ENCODE peak calls at places on chromosomes 7 and 10, in seven cellular contexts. H is hepatocyte, J is heart right ventricle, Q is ovary, X is H1, C is adipocyte, D is AG04450. O is an unnamed sample.

GRCh38 chr10:18313146-18313542 is 172.9 kb downstream of the CACNB2 start:
- DNase-seq in D (no peak), Q (no peak), H (no peak), C (no peak), X (no peak), J (no peak), O (no peak)

GRCh38 chr10:47414752-47415519 is 30.8 kb upstream of the ZNF488 start:
- DNase-seq in Q (no peak), H (no peak), X (no peak), C (no peak), D (no peak), J (no peak), O (no peak)

GRCh38 chr10:88523739-88524400 is 59.2 kb downstream of the RNLS start:
- DNase-seq in Q (no peak), X (no peak), D (no peak), H (no peak), J (no peak), C (no peak), O (no peak)

GRCh38 chr7:77428777-77429231 is 12.7 kb upstream of the GSAP start:
- DNase-seq in X (no peak), H (no peak), C (no peak), D (no peak), J (peak; percentile 21), Q (no peak), O (no peak)

GRCh38 chr7:1931248-1931950 is 261.3 kb downstream of the ELFN1 start:
- DNase-seq in H (no peak), D (no peak), X (no peak), Q (no peak), C (peak; percentile 14), J (no peak), O (no peak)

GRCh38 chr10:3886666-3887251 is 101.8 kb upstream of the KLF6 start:
- DNase-seq in J (no peak), Q (peak; percentile 37), X (no peak), D (peak; percentile 78), H (peak; percentile 79), C (peak; percentile 90), O (no peak)

GRCh38 chr7:27238979-27239779 is 3.4 kb upstream of the EVX1 start:
- DNase-seq in Q (no peak), H (peak; percentile 39), X (no peak), D (no peak), C (peak; percentile 11), J (no peak), O (no peak)

GRCh38 chr7:4603843-4604231 is 78.3 kb upstream of the FOXK1 start:
- DNase-seq in C (no peak), Q (no peak), J (no peak), D (no peak), H (no peak), X (no peak), O (no peak)

GRCh38 chr7:98178321-98178720 is 32.9 kb upstream of the BHLHA15 start:
- DNase-seq in Q (no peak), D (no peak), H (no peak), C (no peak), X (no peak), J (peak; percentile 69), O (peak; percentile 82)

GRCh38 chr10:43078986-43079273 is 2.1 kb downstream of the RET start:
- DNase-seq in X (peak; percentile 33), C (peak; percentile 43), H (peak; percentile 32), J (peak; percentile 63), D (no peak), Q (no peak), O (no peak)

GRCh38 chr10:112913661-112914287 is 36.3 kb upstream of the TCF7L2 start:
- DNase-seq in X (no peak), J (no peak), Q (no peak), C (no peak), D (no peak), H (no peak), O (no peak)

GRCh38 chr10:112919721-112920120 is 30.3 kb upstream of the TCF7L2 start:
- DNase-seq in H (no peak), D (no peak), C (peak; percentile 58), J (no peak), Q (no peak), X (no peak), O (no peak)

GRCh38 chr10:112914288-112914952 is 35.6 kb upstream of the TCF7L2 start:
- DNase-seq in H (no peak), J (no peak), C (no peak), D (no peak), Q (no peak), X (no peak), O (no peak)

GRCh38 chr10:112915590-112916572 is 34.2 kb upstream of the TCF7L2 start:
- DNase-seq in X (peak; percentile 25), D (no peak), H (peak; percentile 81), C (peak; percentile 29), Q (no peak), J (no peak), O (no peak)

DNA sequence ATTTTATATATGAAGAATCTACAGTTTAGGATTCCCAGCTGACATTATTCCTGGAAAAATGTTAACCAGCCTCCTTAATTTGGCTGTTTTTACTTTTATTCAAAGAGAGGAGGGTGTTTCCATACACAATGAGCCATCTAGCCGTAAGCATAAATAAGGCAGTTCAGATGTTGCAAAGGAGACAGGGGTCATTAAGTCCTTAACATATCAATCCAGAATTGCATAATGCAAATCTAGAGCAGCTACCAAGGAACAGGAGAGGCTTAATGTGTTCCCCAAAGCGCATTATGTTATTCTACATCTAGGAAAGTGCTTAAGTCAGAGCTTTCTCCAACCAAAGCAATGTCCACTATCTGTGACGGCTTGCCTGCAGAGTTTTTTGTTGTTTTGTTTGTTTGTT is 32.4 kb upstream of the TCF7L2 start:
- DNase-seq in C (no peak), Q (no peak), D (no peak), J (no peak), X (no peak), H (no peak), O (no peak)
- H3K27me3 ChIP-seq in C (no peaks in the 10 kb centered on the region), Q (no peaks in the 10 kb centered on the region), D (no peaks in the 10 kb centered on the region), J (no peaks in the 10 kb centered on the region), X (peaks cover 27% of the 10 kb centered on the region), H (no peaks in the 10 kb centered on the region), O (no peaks in the 10 kb centered on the region)

DNA sequence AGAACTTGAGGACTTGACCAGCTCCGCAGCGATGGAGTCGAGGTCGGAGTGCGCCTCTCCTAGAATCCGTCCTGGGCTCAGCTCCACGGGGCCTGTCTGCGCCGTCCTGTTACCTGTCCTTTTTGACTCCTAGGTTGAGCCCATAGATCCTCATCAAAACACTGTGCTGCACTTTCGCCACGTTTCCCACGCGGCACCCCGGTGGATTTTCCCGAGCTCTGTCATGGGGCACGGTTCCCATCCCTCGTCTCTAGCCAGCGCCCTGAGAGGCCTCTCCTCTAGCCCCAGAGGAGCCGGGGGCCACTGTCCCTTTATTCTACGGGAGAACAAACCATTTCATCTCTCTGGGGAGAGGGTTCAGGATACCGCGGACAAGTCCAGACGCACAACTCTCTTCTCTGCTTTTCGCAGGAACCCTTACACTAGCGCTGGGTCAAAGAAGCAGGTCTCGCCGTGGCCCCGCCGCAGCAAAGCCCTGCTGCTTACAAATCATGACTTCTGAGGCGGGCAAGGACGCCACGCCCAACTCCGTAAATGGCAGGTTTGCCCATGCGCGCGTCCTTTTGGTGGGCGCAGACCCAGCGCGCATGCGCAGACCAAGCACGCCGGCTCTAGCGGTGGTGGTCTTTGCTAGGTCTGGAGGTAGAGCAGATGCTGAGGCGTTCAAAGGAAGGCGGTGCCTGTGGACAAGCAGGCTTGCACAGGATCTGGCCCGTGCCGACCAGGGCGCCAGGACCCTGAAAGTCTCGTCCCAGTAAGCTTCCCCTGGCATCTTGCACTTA is 10.3 kb upstream of the ANKRD7 start:
- DNase-seq in Q (peak; percentile 75), C (peak; percentile 82), X (no peak), J (peak; percentile 79), D (peak; percentile 55), H (no peak), O (peak; percentile 56)
- H3K4me3 ChIP-seq in Q (peak overlapping the region; percentile 45), C (peak overlapping the region; percentile 93), X (no peak overlapping the region), J (peak overlapping the region; percentile 61), D (peak overlapping the region; percentile 75), H (no peak overlapping the region), O (peak overlapping the region; percentile 62)

DNA sequence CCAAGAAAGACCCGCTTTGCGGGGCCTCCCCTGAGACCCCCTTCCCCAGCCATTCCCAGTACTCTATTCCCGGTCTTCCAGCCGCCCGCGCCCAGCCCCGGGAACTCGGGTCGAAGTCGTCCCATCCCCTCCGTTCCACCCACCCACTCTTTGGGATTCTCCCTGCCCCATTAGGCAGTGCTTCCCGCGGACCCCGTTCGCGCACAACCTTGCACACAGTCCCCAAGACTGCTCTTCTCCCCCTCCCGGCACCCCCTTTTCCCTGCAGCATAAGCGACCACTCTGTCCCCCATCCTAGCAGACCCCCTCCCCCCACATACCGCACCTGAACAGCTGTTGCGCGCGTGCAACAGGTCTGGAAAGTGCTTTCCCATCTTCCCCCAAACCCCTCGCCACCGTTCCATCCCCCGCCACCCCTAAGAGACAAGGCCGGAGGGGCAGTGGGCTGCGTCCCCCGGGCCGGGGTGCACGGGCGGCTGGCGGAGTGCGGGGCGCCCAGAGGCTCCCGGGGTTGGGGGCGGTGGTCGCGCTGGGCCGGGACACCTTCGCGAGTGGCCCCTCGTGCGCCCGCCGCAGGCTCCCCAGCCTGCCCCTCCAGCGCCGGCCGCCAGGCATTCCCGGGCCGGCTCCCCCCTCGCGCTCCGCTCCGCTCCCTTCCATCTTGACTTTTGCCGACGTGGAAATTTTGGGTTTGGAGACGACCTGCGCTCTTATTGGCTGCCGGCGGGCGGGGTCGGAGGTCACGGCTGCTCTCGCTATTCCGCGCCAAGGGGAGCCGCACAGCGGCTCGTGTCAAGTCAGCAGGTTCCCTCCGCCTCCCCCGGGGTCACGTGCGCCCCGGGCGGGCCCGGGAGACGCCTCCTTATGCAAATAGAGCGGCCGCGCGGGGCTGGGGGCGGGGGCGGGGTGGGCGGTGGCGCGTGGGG is 201.2 kb upstream of the NFE2L3 start:
- DNase-seq in D (no peak), X (peak; percentile 96), C (peak; percentile 61), Q (peak; percentile 96), H (peak; percentile 97), J (peak; percentile 88), O (peak; percentile 47)
- H3K27me3 ChIP-seq in D (peaks cover 37% of the 10 kb centered on the region), X (no peaks in the 10 kb centered on the region), C (peaks cover 2% of the 10 kb centered on the region), Q (no peaks in the 10 kb centered on the region), H (no peaks in the 10 kb centered on the region), J (peaks cover 50% of the 10 kb centered on the region), O (peaks cover 38% of the 10 kb centered on the region)

GRCh38 chr10:24255907-24256306 is 47.0 kb downstream of the KIAA1217 start:
- DNase-seq in H (peak; percentile 11), D (no peak), C (no peak), Q (no peak), X (no peak), J (peak; percentile 25), O (no peak)

GRCh38 chr10:24255115-24255895 is 46.4 kb downstream of the KIAA1217 start:
- DNase-seq in Q (no peak), J (no peak), D (no peak), X (peak; percentile 33), C (no peak), H (peak; percentile 44), O (no peak)

GRCh38 chr10:24254180-24254579 is 45.2 kb downstream of the KIAA1217 start:
- DNase-seq in C (no peak), D (no peak), J (no peak), H (no peak), X (no peak), Q (no peak), O (no peak)

GRCh38 chr10:24257588-24257987 is 48.6 kb downstream of the KIAA1217 start:
- DNase-seq in C (no peak), D (no peak), H (no peak), X (no peak), Q (no peak), J (no peak), O (no peak)

DNA sequence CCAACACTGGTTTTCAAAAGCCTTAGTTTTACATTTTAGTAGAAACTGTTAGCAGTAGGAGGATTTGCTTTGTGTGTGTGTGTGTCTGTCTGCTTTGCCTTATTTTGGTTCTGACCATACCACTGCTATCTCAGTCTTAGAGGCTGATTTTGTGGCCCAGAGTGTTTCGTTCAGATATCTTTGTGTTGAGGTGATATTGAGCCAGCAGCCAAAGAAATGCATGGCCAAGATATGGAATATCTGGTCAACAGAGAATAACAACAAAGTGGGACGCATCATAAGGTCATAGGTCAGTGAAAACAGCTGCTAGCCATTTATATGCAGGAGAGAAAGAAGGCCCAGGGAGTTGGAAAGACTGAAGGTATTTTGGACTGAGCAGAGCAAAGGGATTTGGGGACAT is 47.7 kb downstream of the KIAA1217 start:
- DNase-seq in J (no peak), C (no peak), H (no peak), X (no peak), Q (no peak), D (no peak), O (no peak)
- H3K4me3 ChIP-seq in J (no peak overlapping the region), C (no peak overlapping the region), H (peak overlapping the region; percentile 10), X (no peak overlapping the region), Q (no peak overlapping the region), D (no peak overlapping the region), O (no peak overlapping the region)